ENCODE peak calls at places on chromosome 3, in nine cellular contexts. One of them, this sample, is unnamed.

GRCh38 chr3:21163961-21164360 is 587.0 kb downstream of the ZNF385D start:
- DNase-seq in cerebellum: peak
- DNase-seq in stimulated activated CD8-positive, alpha-beta memory T cell treated with anti-CD3 and anti-CD28 coated beads, Interleukin-7, amount 100 ng/mL, for 24 hours: no peak
- DNase-seq in heart right ventricle: no peak
- DNase-seq in activated naive CD4-positive, alpha-beta T cell: no peak
- DNase-seq in GM12891: no peak
- DNase-seq in T follicular helper cell: no peak
- DNase-seq in AG09319: no peak
- DNase-seq in hypothalamus: no peak
- DNase-seq in this sample: no peak

GRCh38 chr3:25532763-25533162 is 104.7 kb downstream of the RARB start:
- DNase-seq in cerebellum: no peak
- DNase-seq in stimulated activated CD8-positive, alpha-beta memory T cell treated with anti-CD3 and anti-CD28 coated beads, Interleukin-7, amount 100 ng/mL, for 24 hours: peak
- DNase-seq in heart right ventricle: no peak
- DNase-seq in activated naive CD4-positive, alpha-beta T cell: no peak
- DNase-seq in GM12891: peak
- DNase-seq in T follicular helper cell: no peak
- DNase-seq in AG09319: no peak
- DNase-seq in hypothalamus: no peak
- DNase-seq in this sample: no peak

GRCh38 chr3:191051037-191051436 is 148.0 kb upstream of the OSTN start:
- DNase-seq in cerebellum: peak
- DNase-seq in stimulated activated CD8-positive, alpha-beta memory T cell treated with anti-CD3 and anti-CD28 coated beads, Interleukin-7, amount 100 ng/mL, for 24 hours: no peak
- DNase-seq in heart right ventricle: no peak
- DNase-seq in activated naive CD4-positive, alpha-beta T cell: no peak
- DNase-seq in GM12891: no peak
- DNase-seq in T follicular helper cell: no peak
- DNase-seq in AG09319: no peak
- DNase-seq in hypothalamus: no peak
- DNase-seq in this sample: no peak

GRCh38 chr3:70861234-70861633 is 548.8 kb upstream of the MDFIC2 start:
- DNase-seq in cerebellum: no peak
- DNase-seq in stimulated activated CD8-positive, alpha-beta memory T cell treated with anti-CD3 and anti-CD28 coated beads, Interleukin-7, amount 100 ng/mL, for 24 hours: no peak
- DNase-seq in heart right ventricle: no peak
- DNase-seq in activated naive CD4-positive, alpha-beta T cell: no peak
- DNase-seq in GM12891: no peak
- DNase-seq in T follicular helper cell: no peak
- DNase-seq in AG09319: peak
- DNase-seq in hypothalamus: no peak
- DNase-seq in this sample: no peak

GRCh38 chr3:54989023-54989380 is 61.1 kb upstream of the LRTM1 start:
- DNase-seq in cerebellum: no peak
- DNase-seq in stimulated activated CD8-positive, alpha-beta memory T cell treated with anti-CD3 and anti-CD28 coated beads, Interleukin-7, amount 100 ng/mL, for 24 hours: no peak
- DNase-seq in heart right ventricle: no peak
- DNase-seq in activated naive CD4-positive, alpha-beta T cell: no peak
- DNase-seq in GM12891: no peak
- DNase-seq in T follicular helper cell: no peak
- DNase-seq in AG09319: no peak
- DNase-seq in hypothalamus: no peak
- DNase-seq in this sample: no peak

GRCh38 chr3:23183731-23184130 is 19.4 kb upstream of the UBE2E2 start:
- DNase-seq in cerebellum: peak
- DNase-seq in stimulated activated CD8-positive, alpha-beta memory T cell treated with anti-CD3 and anti-CD28 coated beads, Interleukin-7, amount 100 ng/mL, for 24 hours: no peak
- DNase-seq in heart right ventricle: no peak
- DNase-seq in activated naive CD4-positive, alpha-beta T cell: no peak
- DNase-seq in GM12891: no peak
- DNase-seq in T follicular helper cell: no peak
- DNase-seq in AG09319: no peak
- DNase-seq in hypothalamus: no peak
- DNase-seq in this sample: no peak

GRCh38 chr3:57530071-57530608 is 14.0 kb downstream of the DNAH12 start:
- DNase-seq in cerebellum: no peak
- DNase-seq in stimulated activated CD8-positive, alpha-beta memory T cell treated with anti-CD3 and anti-CD28 coated beads, Interleukin-7, amount 100 ng/mL, for 24 hours: no peak
- DNase-seq in heart right ventricle: no peak
- DNase-seq in activated naive CD4-positive, alpha-beta T cell: no peak
- DNase-seq in GM12891: no peak
- DNase-seq in T follicular helper cell: no peak
- DNase-seq in AG09319: no peak
- DNase-seq in hypothalamus: no peak
- DNase-seq in this sample: no peak

GRCh38 chr3:162489853-162490252 is 993.2 kb downstream of the OTOL1 start:
- DNase-seq in cerebellum: no peak
- DNase-seq in stimulated activated CD8-positive, alpha-beta memory T cell treated with anti-CD3 and anti-CD28 coated beads, Interleukin-7, amount 100 ng/mL, for 24 hours: no peak
- DNase-seq in heart right ventricle: no peak
- DNase-seq in activated naive CD4-positive, alpha-beta T cell: no peak
- DNase-seq in GM12891: no peak
- DNase-seq in T follicular helper cell: no peak
- DNase-seq in AG09319: no peak
- DNase-seq in hypothalamus: no peak
- DNase-seq in this sample: no peak

GRCh38 chr3:195708626-195709481 is 11.9 kb upstream of the MUC20 start:
- DNase-seq in cerebellum: no peak
- DNase-seq in stimulated activated CD8-positive, alpha-beta memory T cell treated with anti-CD3 and anti-CD28 coated beads, Interleukin-7, amount 100 ng/mL, for 24 hours: no peak
- DNase-seq in heart right ventricle: no peak
- DNase-seq in activated naive CD4-positive, alpha-beta T cell: no peak
- DNase-seq in GM12891: no peak
- DNase-seq in T follicular helper cell: no peak
- DNase-seq in AG09319: no peak
- DNase-seq in hypothalamus: no peak
- DNase-seq in this sample: no peak

GRCh38 chr3:152417181-152417580 is 148.5 kb downstream of the MBNL1 start:
- DNase-seq in cerebellum: no peak
- DNase-seq in stimulated activated CD8-positive, alpha-beta memory T cell treated with anti-CD3 and anti-CD28 coated beads, Interleukin-7, amount 100 ng/mL, for 24 hours: no peak
- DNase-seq in heart right ventricle: no peak
- DNase-seq in activated naive CD4-positive, alpha-beta T cell: no peak
- DNase-seq in GM12891: no peak
- DNase-seq in T follicular helper cell: no peak
- DNase-seq in AG09319: no peak
- DNase-seq in hypothalamus: no peak
- DNase-seq in this sample: no peak

GRCh38 chr3:111794701-111795100 is 64.4 kb upstream of the PHLDB2 start:
- DNase-seq in cerebellum: no peak
- DNase-seq in stimulated activated CD8-positive, alpha-beta memory T cell treated with anti-CD3 and anti-CD28 coated beads, Interleukin-7, amount 100 ng/mL, for 24 hours: no peak
- DNase-seq in heart right ventricle: no peak
- DNase-seq in activated naive CD4-positive, alpha-beta T cell: no peak
- DNase-seq in GM12891: no peak
- DNase-seq in T follicular helper cell: no peak
- DNase-seq in AG09319: peak
- DNase-seq in hypothalamus: no peak
- DNase-seq in this sample: no peak

GRCh38 chr3:75089831-75090230 is 475.4 kb upstream of the CNTN3 start:
- DNase-seq in cerebellum: no peak
- DNase-seq in stimulated activated CD8-positive, alpha-beta memory T cell treated with anti-CD3 and anti-CD28 coated beads, Interleukin-7, amount 100 ng/mL, for 24 hours: no peak
- DNase-seq in heart right ventricle: no peak
- DNase-seq in activated naive CD4-positive, alpha-beta T cell: no peak
- DNase-seq in GM12891: no peak
- DNase-seq in T follicular helper cell: no peak
- DNase-seq in AG09319: no peak
- DNase-seq in hypothalamus: no peak
- DNase-seq in this sample: no peak